ENCODE peak calls at places on chromosomes 7 and 10, in nine cellular contexts. S is RWPE2; H is esophagus muscularis mucosa; K is H9; J is astrocyte; Y is CD8-positive, alpha-beta T cell; N is WERI-Rb-1; B is cardiac muscle cell; Q is psoas muscle. U is an unnamed sample.

GRCh38 chr10:33193057-33193866 is 141.2 kb downstream of the NRP1 start:
- DNase-seq in H (no peak), S (peak), N (peak), J (peak), B (peak), Q (peak), Y (peak), K (peak), U (no peak)

GRCh38 chr7:12504144-12504543 is 66.4 kb upstream of the SCIN start:
- DNase-seq in Q (no peak), Y (no peak), N (no peak), S (no peak), J (no peak), H (no peak), K (no peak), B (no peak), U (no peak)

GRCh38 chr10:126278846-126279245 is 109.4 kb downstream of the ADAM12 start:
- DNase-seq in Y (no peak), K (no peak), Q (no peak), J (peak), S (no peak), H (no peak), N (no peak), B (no peak), U (no peak)

GRCh38 chr7:98281757-98282652 is 519 bp downstream of the BRI3 start:
- DNase-seq in J (no peak), B (no peak), K (no peak), H (no peak), N (peak), Y (no peak), S (no peak), Q (peak), U (peak)

GRCh38 chr10:127450644-127451043 is 98.5 kb upstream of the NPS start:
- DNase-seq in B (no peak), Y (no peak), Q (no peak), N (no peak), K (no peak), J (no peak), S (no peak), H (no peak), U (no peak)

GRCh38 chr7:32347244-32347828 is 142.8 kb downstream of the LSM5 start:
- DNase-seq in K (no peak), H (no peak), S (no peak), J (no peak), Q (no peak), N (peak), B (peak), Y (no peak), U (no peak)

GRCh38 chr7:111784971-111785575 is 222.8 kb upstream of the IMMP2L start:
- DNase-seq in B (no peak), K (no peak), Y (no peak), N (no peak), Q (no peak), J (no peak), H (no peak), S (no peak), U (no peak)

GRCh38 chr7:112550468-112551060 is 69.8 kb downstream of the LSMEM1 start:
- DNase-seq in J (peak), B (peak), Y (no peak), Q (no peak), H (no peak), N (peak), K (no peak), S (no peak), U (no peak)

GRCh38 chr10:90745565-90745964 is 112.3 kb downstream of the HTR7 start:
- DNase-seq in S (no peak), N (no peak), B (peak), J (no peak), H (no peak), Q (no peak), K (no peak), Y (no peak), U (no peak)

GRCh38 chr7:92588561-92588960 is 1.6 kb downstream of the FAM133B start:
- DNase-seq in N (no peak), H (no peak), B (peak), Q (no peak), Y (no peak), J (no peak), S (no peak), K (no peak), U (no peak)

GRCh38 chr7:28128608-28129007 is 52.0 kb downstream of the JAZF1 start:
- DNase-seq in K (no peak), J (peak), H (no peak), N (no peak), Q (no peak), Y (no peak), B (peak), S (no peak), U (no peak)

GRCh38 chr10:22805304-22805703 is 90.9 kb upstream of the PIP4K2A start:
- DNase-seq in N (no peak), Y (no peak), H (no peak), B (peak), Q (peak), S (no peak), K (no peak), J (peak), U (peak)

GRCh38 chr7:2354173-2355078 is at the start of gene EIF3B:
- DNase-seq in S (peak), J (peak), B (peak), N (peak), H (peak), Q (peak), K (peak), Y (peak), U (peak)

GRCh38 chr7:140122975-140123374 is 53.8 kb downstream of the KDM7A start:
- DNase-seq in J (no peak), Q (no peak), Y (no peak), H (no peak), N (no peak), K (no peak), B (no peak), S (no peak), U (no peak)

GRCh38 chr7:157113607-157114006 is 25.1 kb upstream of the UBE3C start:
- DNase-seq in K (no peak), S (no peak), Q (no peak), J (no peak), B (no peak), H (no peak), N (no peak), Y (no peak), U (no peak)

GRCh38 chr10:53135213-53135896 is 362.8 kb upstream of the MBL2 start:
- DNase-seq in H (no peak), K (no peak), S (no peak), Y (no peak), J (no peak), B (no peak), Q (no peak), N (no peak), U (no peak)

GRCh38 chr10:31000867-31001266 is 30.8 kb downstream of the ZNF438 start:
- DNase-seq in Q (no peak), J (no peak), H (no peak), K (no peak), B (peak), Y (no peak), S (no peak), N (no peak), U (no peak)

GRCh38 chr10:17476073-17476472 is 21.7 kb upstream of the ST8SIA6 start:
- DNase-seq in Y (no peak), J (no peak), S (no peak), H (no peak), B (no peak), N (no peak), Q (no peak), K (no peak), U (no peak)

GRCh38 chr10:19869370-19869769 is 53.1 kb downstream of the PLXDC2 start:
- DNase-seq in N (no peak), Y (no peak), H (no peak), Q (no peak), B (no peak), J (no peak), S (no peak), K (no peak), U (no peak)

GRCh38 chr10:66180651-66181318 is 745.1 kb upstream of the LRRTM3 start:
- DNase-seq in B (peak), Q (no peak), K (no peak), S (no peak), J (peak), H (no peak), N (peak), Y (no peak), U (no peak)

GRCh38 chr10:12081470-12081869 is 12.7 kb downstream of the DHTKD1 start:
- DNase-seq in N (no peak), Y (no peak), S (no peak), Q (no peak), K (peak), H (no peak), B (no peak), J (no peak), U (no peak)

GRCh38 chr10:102133373-102134195 is 744 bp downstream of the PPRC1 start:
- DNase-seq in S (peak), B (peak), N (peak), H (no peak), Y (no peak), K (no peak), J (peak), Q (peak), U (peak)

GRCh38 chr10:34710391-34710751 is 104.7 kb downstream of the PARD3 start:
- DNase-seq in Q (no peak), H (no peak), S (no peak), K (no peak), J (peak), Y (no peak), N (no peak), B (peak), U (no peak)

GRCh38 chr10:68235591-68235990 is 3.7 kb upstream of the ATOH7 start:
- DNase-seq in Q (no peak), K (no peak), J (no peak), H (peak), N (no peak), S (no peak), Y (no peak), B (no peak), U (no peak)

GRCh38 chr10:101489355-101489754 is 98.7 kb downstream of the POLL start:
- DNase-seq in Q (no peak), B (peak), J (peak), H (no peak), N (no peak), S (no peak), K (no peak), Y (no peak), U (no peak)

GRCh38 chr7:80935971-80936370 is 17.1 kb upstream of the SEMA3C start:
- DNase-seq in B (no peak), N (no peak), K (no peak), Y (no peak), S (no peak), J (no peak), Q (no peak), H (no peak), U (no peak)

GRCh38 chr10:95561200-95562177 is at the start of gene SORBS1:
- DNase-seq in N (peak), S (peak), B (peak), Q (peak), Y (peak), K (peak), H (peak), J (peak), U (peak)
- H3K27ac ChIP-seq in N (peak), S (no peak), B (peak), Q (peak), Y (peak), K (no peak), H (peak), J (peak), U (peak)

DNA sequence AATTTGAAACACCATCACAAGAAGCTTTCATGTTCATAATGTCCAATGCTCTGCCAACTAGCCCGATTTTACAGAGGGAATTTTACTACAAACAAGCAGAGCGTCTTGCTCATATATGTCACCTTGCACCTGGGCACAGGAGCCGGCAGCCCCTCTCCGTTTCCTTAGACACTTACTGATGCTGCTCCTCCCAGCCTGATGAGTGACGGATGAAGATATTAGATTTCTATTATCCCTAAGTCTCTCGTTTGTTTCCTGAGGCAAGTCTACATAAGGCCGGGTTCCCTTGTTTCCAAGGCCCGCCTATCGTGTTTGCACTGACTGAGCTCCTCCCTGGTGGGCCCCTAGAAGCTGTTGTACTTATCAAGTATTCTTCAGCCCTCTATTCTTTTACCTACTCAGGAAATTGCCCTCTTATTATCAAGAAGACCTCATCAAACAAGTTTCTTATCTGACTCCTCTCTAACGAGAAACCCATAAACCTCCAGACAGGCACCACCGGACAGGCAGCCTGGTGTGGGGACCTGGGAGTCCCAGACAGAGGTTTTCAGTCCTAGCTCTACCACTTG is 18.5 kb downstream of the SH3PXD2A start:
- DNase-seq in B (no peak), S (no peak), H (no peak), Q (no peak), J (no peak), K (no peak), Y (no peak), N (no peak), U (no peak)
- H3K27ac ChIP-seq in B (peak), S (no peak), H (no peak), Q (no peak), J (no peak), K (no peak), Y (no peak), N (no peak), U (no peak)

GRCh38 chr7:123918309-123918708 is 6.7 kb upstream of the SPAM1 start:
- DNase-seq in H (no peak), K (no peak), Q (no peak), J (no peak), S (no peak), Y (no peak), N (no peak), B (no peak), U (no peak)

GRCh38 chr7:123917878-123918277 is 7.2 kb upstream of the SPAM1 start:
- DNase-seq in S (no peak), Y (no peak), K (no peak), J (no peak), Q (no peak), B (no peak), N (no peak), H (no peak), U (no peak)

DNA sequence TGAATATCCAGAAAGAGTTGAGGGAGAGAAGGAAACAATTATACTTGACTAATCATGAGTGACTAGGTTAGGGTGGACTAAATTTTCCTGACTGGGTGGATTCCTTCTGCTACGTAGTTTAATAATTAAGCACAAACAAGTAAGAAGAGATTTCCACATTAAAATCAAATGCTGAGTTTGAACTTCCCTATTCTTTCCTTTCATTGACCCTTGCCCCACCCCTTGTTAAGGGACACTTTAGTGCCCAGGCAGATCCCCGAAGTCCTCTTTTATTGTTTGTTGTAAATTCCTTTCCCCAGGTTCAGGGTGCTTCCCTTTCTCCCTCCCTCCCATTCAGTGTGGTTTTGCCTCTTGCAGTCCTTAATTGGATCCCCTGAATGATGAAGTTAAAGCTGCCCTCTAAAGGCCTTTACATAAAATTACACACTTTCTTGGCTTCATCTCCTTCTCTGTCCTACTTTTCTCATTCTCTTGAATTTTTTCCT is 8.8 kb upstream of the SPAM1 start:
- DNase-seq in Q (no peak), Y (no peak), S (no peak), J (peak), K (peak), H (no peak), N (peak), B (peak), U (no peak)
- H3K27ac ChIP-seq in Q (no peak), Y (no peak), S (no peak), J (no peak), K (no peak), H (no peak), N (no peak), B (no peak), U (no peak)

GRCh38 chr10:122376364-122376961 is 2.0 kb downstream of the PLEKHA1 start:
- DNase-seq in J (no peak), H (no peak), B (no peak), K (no peak), Q (no peak), Y (no peak), N (no peak), S (no peak), U (no peak)
- H3K27ac ChIP-seq in J (no peak), H (no peak), B (no peak), K (no peak), Q (peak), Y (no peak), N (no peak), S (peak), U (no peak)

GRCh38 chr7:116617878-116618277 is 54.1 kb upstream of the MET start:
- DNase-seq in J (no peak), Y (no peak), K (no peak), H (no peak), S (no peak), Q (no peak), N (no peak), B (no peak), U (no peak)

GRCh38 chr7:116616555-116617059 is 55.4 kb upstream of the MET start:
- DNase-seq in Q (no peak), J (peak), H (no peak), K (no peak), N (no peak), S (no peak), B (peak), Y (no peak), U (no peak)

GRCh38 chr7:116614509-116615285 is 57.3 kb upstream of the MET start:
- DNase-seq in S (no peak), H (no peak), K (no peak), B (no peak), Q (no peak), Y (no peak), N (no peak), J (no peak), U (no peak)

GRCh38 chr7:116621649-116622048 is 50.3 kb upstream of the MET start:
- DNase-seq in B (no peak), J (no peak), S (no peak), N (no peak), K (no peak), H (no peak), Q (no peak), Y (no peak), U (no peak)

DNA sequence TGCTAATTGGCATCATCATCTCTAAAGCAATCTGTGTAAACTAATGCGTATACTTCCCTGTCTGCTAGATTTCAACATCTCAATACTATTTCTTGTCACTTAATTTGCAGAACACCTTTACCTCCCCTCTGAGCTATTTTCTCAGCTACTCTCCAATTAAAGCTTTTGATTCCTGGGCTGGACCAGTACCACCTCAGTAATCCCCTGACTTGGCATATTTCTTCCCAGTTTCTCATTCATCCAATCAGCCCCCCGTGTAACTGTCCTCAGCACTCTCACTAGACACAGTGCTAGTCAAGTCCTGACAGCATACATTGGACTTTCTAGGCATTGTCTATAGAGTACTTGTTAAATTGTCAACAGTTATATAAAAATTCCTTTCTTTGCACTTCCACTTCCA is 53.3 kb upstream of the MET start:
- DNase-seq in Y (no peak), H (no peak), N (no peak), Q (no peak), S (no peak), J (no peak), B (no peak), K (no peak), U (no peak)
- H3K27ac ChIP-seq in Y (no peak), H (no peak), N (no peak), Q (no peak), S (no peak), J (no peak), B (no peak), K (no peak), U (no peak)

GRCh38 chr7:74039337-74039736 is 11.4 kb downstream of the ELN start:
- DNase-seq in B (no peak), J (no peak), Q (peak), H (no peak), S (no peak), K (no peak), N (no peak), Y (no peak), U (no peak)
- H3K27ac ChIP-seq in B (no peak), J (no peak), Q (peak), H (peak), S (no peak), K (no peak), N (no peak), Y (no peak), U (peak)

GRCh38 chr7:3914385-3914784 is 613.3 kb downstream of the SDK1 start:
- DNase-seq in B (no peak), K (no peak), J (no peak), H (no peak), Q (no peak), N (no peak), Y (no peak), S (no peak), U (no peak)
- H3K27ac ChIP-seq in B (no peak), K (no peak), J (no peak), H (no peak), Q (no peak), N (no peak), Y (no peak), S (no peak), U (no peak)

DNA sequence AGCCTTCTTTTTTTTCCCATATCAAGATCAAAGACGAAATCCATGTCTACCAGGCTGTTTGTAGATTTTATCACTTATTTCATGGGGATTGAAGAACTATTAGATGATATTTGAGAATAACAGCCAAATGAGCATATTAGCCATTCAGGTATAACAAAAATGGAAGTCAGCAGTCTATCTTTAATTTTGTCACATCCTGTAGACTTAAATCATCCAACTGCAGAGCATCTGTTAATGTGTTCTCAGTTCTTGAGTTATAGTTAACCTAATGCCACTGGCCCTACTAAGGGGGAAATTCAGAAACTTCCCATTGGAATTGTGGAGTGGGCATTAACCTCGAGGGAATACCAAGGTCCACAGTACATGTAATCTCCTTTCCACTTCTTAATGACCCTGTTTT is 380.1 kb downstream of the CNTNAP2 start:
- DNase-seq in S (no peak), H (no peak), Q (no peak), K (no peak), Y (no peak), J (no peak), N (no peak), B (no peak), U (no peak)
- H3K27ac ChIP-seq in S (no peak), H (no peak), Q (no peak), K (no peak), Y (no peak), J (no peak), N (no peak), B (no peak), U (no peak)

U was measured in substantia nigra.